ENCODE peak calls at places on chromosomes 13 and 19, in five cellular contexts. P is ecto neural progenitor cell, C is RKO, O is NCI-H774, K is RPMI7951. R is an unnamed sample.
A peak's percentile ranks its signal among the peaks of the same experiment; 100 is the strongest.

GRCh38 chr13:103142091-103142594 is 75.9 kb upstream of the SLC10A2 start:
- DNase-seq in C (no peak), P (no peak), O (no peak), K (no peak), R (no peak)

GRCh38 chr13:91232716-91233115 is 114.8 kb upstream of the MIR17HG start:
- DNase-seq in C (no peak), O (no peak), K (no peak), P (no peak), R (no peak)

GRCh38 chr13:80037505-80037888 is 303.4 kb downstream of the SPRY2 start:
- DNase-seq in O (no peak), C (peak; percentile 94), P (no peak), K (peak; percentile 91), R (peak; percentile 67)

GRCh38 chr19:574658-575526 is 2.5 kb downstream of the BSG start:
- DNase-seq in P (no peak), O (no peak), K (peak; percentile 58), C (no peak), R (no peak)

GRCh38 chr13:30870049-30870884 is 35.8 kb upstream of the MEDAG start:
- DNase-seq in K (peak; percentile 96), C (peak; percentile 92), P (peak; percentile 75), O (peak; percentile 62), R (peak; percentile 94)

GRCh38 chr13:113337556-113337955 is 26.4 kb downstream of the GRTP1 start:
- DNase-seq in P (no peak), C (no peak), O (no peak), K (no peak), R (no peak)

GRCh38 chr13:46812398-46812797 is 15.4 kb upstream of the ESD start:
- DNase-seq in K (no peak), O (no peak), P (no peak), C (peak; percentile 27), R (no peak)

GRCh38 chr19:12481781-12482504 is 2.7 kb downstream of the ZNF709 start:
- DNase-seq in K (no peak), O (no peak), P (no peak), C (no peak), R (no peak)

GRCh38 chr19:55958356-55958755 is 10.7 kb downstream of the NLRP8 start:
- DNase-seq in C (peak; percentile 62), K (peak; percentile 83), O (no peak), P (no peak), R (no peak)

GRCh38 chr19:273393-273792 is 17.8 kb downstream of the PLPP2 start:
- DNase-seq in P (no peak), K (no peak), C (no peak), O (no peak), R (no peak)

GRCh38 chr13:74217816-74218215 is 83.6 kb upstream of the KLF12 start:
- DNase-seq in P (no peak), O (no peak), C (no peak), K (peak; percentile 7), R (no peak)

GRCh38 chr13:23608704-23609413 is 38.6 kb downstream of the TNFRSF19 start:
- DNase-seq in C (no peak), O (no peak), K (peak; percentile 94), P (no peak), R (no peak)

R was measured in ACHN.